ENCODE peak calls at places on chromosomes 1 and 21, in nine cellular contexts. One of them, this sample, is unnamed.

GRCh38 chr21:33840771-33841170 is 74.8 kb downstream of the ATP5PO start:
- DNase-seq in HL-60: no peak
- DNase-seq in vagina: no peak
- DNase-seq in spleen: no peak
- DNase-seq in GM12891: no peak
- DNase-seq in breast epithelium: no peak
- DNase-seq in upper lobe of left lung: no peak
- DNase-seq in stomach: no peak
- DNase-seq in transverse colon: no peak
- DNase-seq in this sample: no peak

GRCh38 chr1:46370214-46370633 is 23.9 kb upstream of the FAAH start:
- DNase-seq in stomach: peak; percentile 68
- DNase-seq in vagina: no peak
- DNase-seq in transverse colon: no peak
- DNase-seq in breast epithelium: no peak
- DNase-seq in HL-60: peak; percentile 29
- DNase-seq in spleen: no peak
- DNase-seq in upper lobe of left lung: no peak
- DNase-seq in GM12891: peak; percentile 27
- DNase-seq in this sample: peak; percentile 37

GRCh38 chr1:53614231-53615021 is 124.5 kb downstream of the GLIS1 start:
- DNase-seq in HL-60: no peak
- DNase-seq in spleen: peak; percentile 41
- DNase-seq in breast epithelium: no peak
- DNase-seq in transverse colon: peak; percentile 3
- DNase-seq in GM12891: no peak
- DNase-seq in stomach: peak; percentile 17
- DNase-seq in upper lobe of left lung: peak; percentile 2
- DNase-seq in vagina: peak; percentile 93
- DNase-seq in this sample: no peak

GRCh38 chr1:231806623-231807470 is 180.3 kb downstream of the DISC1 start:
- DNase-seq in upper lobe of left lung: peak; percentile 62
- DNase-seq in spleen: peak; percentile 86
- DNase-seq in GM12891: peak; percentile 49
- DNase-seq in stomach: peak; percentile 33
- DNase-seq in breast epithelium: peak; percentile 28
- DNase-seq in HL-60: peak; percentile 59
- DNase-seq in vagina: no peak
- DNase-seq in transverse colon: peak; percentile 54
- DNase-seq in this sample: no peak

GRCh38 chr1:81583878-81584277 is 216.9 kb upstream of the ADGRL2 start:
- DNase-seq in spleen: no peak
- DNase-seq in transverse colon: no peak
- DNase-seq in HL-60: no peak
- DNase-seq in vagina: no peak
- DNase-seq in upper lobe of left lung: no peak
- DNase-seq in stomach: no peak
- DNase-seq in breast epithelium: no peak
- DNase-seq in GM12891: no peak
- DNase-seq in this sample: no peak

GRCh38 chr21:34834852-34835501 is 166.2 kb downstream of the CLIC6 start:
- DNase-seq in GM12891: no peak
- DNase-seq in spleen: no peak
- DNase-seq in upper lobe of left lung: no peak
- DNase-seq in transverse colon: no peak
- DNase-seq in vagina: no peak
- DNase-seq in stomach: no peak
- DNase-seq in HL-60: no peak
- DNase-seq in breast epithelium: no peak
- DNase-seq in this sample: no peak

GRCh38 chr21:29827236-29827635 is 112.6 kb downstream of the GRIK1 start:
- DNase-seq in upper lobe of left lung: no peak
- DNase-seq in transverse colon: no peak
- DNase-seq in GM12891: no peak
- DNase-seq in breast epithelium: no peak
- DNase-seq in vagina: no peak
- DNase-seq in HL-60: no peak
- DNase-seq in spleen: no peak
- DNase-seq in stomach: no peak
- DNase-seq in this sample: no peak

GRCh38 chr1:17199267-17200044 is 5.5 kb upstream of the PADI1 start:
- DNase-seq in upper lobe of left lung: no peak
- DNase-seq in vagina: peak; percentile 85
- DNase-seq in transverse colon: no peak
- DNase-seq in HL-60: no peak
- DNase-seq in spleen: peak; percentile 53
- DNase-seq in stomach: no peak
- DNase-seq in breast epithelium: no peak
- DNase-seq in GM12891: no peak
- DNase-seq in this sample: no peak

GRCh38 chr1:118123436-118123835 is 61.6 kb downstream of the SPAG17 start:
- DNase-seq in vagina: no peak
- DNase-seq in spleen: no peak
- DNase-seq in breast epithelium: no peak
- DNase-seq in stomach: no peak
- DNase-seq in HL-60: no peak
- DNase-seq in GM12891: no peak
- DNase-seq in transverse colon: no peak
- DNase-seq in upper lobe of left lung: no peak
- DNase-seq in this sample: no peak

GRCh38 chr1:23341829-23342697 is 2.0 kb downstream of the HNRNPR start:
- DNase-seq in GM12891: no peak
- DNase-seq in HL-60: no peak
- DNase-seq in upper lobe of left lung: no peak
- DNase-seq in spleen: no peak
- DNase-seq in vagina: no peak
- DNase-seq in stomach: no peak
- DNase-seq in transverse colon: no peak
- DNase-seq in breast epithelium: no peak
- DNase-seq in this sample: no peak

GRCh38 chr1:156848461-156849150 is 10.3 kb downstream of the INSRR start:
- DNase-seq in breast epithelium: peak; percentile 37
- DNase-seq in upper lobe of left lung: peak; percentile 67
- DNase-seq in stomach: peak; percentile 73
- DNase-seq in HL-60: no peak
- DNase-seq in vagina: no peak
- DNase-seq in GM12891: no peak
- DNase-seq in transverse colon: peak; percentile 65
- DNase-seq in spleen: peak; percentile 86
- DNase-seq in this sample: no peak

GRCh38 chr1:39195166-39196111 is 9.1 kb upstream of the MACF1 start:
- DNase-seq in upper lobe of left lung: no peak
- DNase-seq in stomach: no peak
- DNase-seq in GM12891: no peak
- DNase-seq in breast epithelium: no peak
- DNase-seq in spleen: no peak
- DNase-seq in HL-60: peak; percentile 29
- DNase-seq in transverse colon: no peak
- DNase-seq in vagina: no peak
- DNase-seq in this sample: no peak

GRCh38 chr1:218171302-218171893 is 113.7 kb upstream of the RRP15 start:
- DNase-seq in stomach: no peak
- DNase-seq in HL-60: no peak
- DNase-seq in GM12891: no peak
- DNase-seq in upper lobe of left lung: no peak
- DNase-seq in vagina: no peak
- DNase-seq in transverse colon: no peak
- DNase-seq in breast epithelium: no peak
- DNase-seq in spleen: no peak
- DNase-seq in this sample: no peak

GRCh38 chr21:36806103-36806502 is 107.2 kb downstream of the SIM2 start:
- DNase-seq in GM12891: no peak
- DNase-seq in breast epithelium: no peak
- DNase-seq in stomach: no peak
- DNase-seq in transverse colon: no peak
- DNase-seq in vagina: no peak
- DNase-seq in HL-60: no peak
- DNase-seq in upper lobe of left lung: no peak
- DNase-seq in spleen: no peak
- DNase-seq in this sample: no peak

GRCh38 chr1:88462481-88463261 is 221.4 kb upstream of the PKN2 start:
- DNase-seq in stomach: no peak
- DNase-seq in vagina: no peak
- DNase-seq in GM12891: no peak
- DNase-seq in upper lobe of left lung: no peak
- DNase-seq in breast epithelium: no peak
- DNase-seq in HL-60: no peak
- DNase-seq in spleen: no peak
- DNase-seq in transverse colon: no peak
- DNase-seq in this sample: no peak

GRCh38 chr1:231160851-231161710 is 777 bp upstream of the TRIM67 start:
- DNase-seq in stomach: no peak
- DNase-seq in transverse colon: no peak
- DNase-seq in GM12891: no peak
- DNase-seq in HL-60: no peak
- DNase-seq in breast epithelium: no peak
- DNase-seq in spleen: no peak
- DNase-seq in vagina: no peak
- DNase-seq in upper lobe of left lung: no peak
- DNase-seq in this sample: no peak

GRCh38 chr1:234770031-234770795 is 160.2 kb upstream of the IRF2BP2 start:
- DNase-seq in stomach: no peak
- DNase-seq in HL-60: no peak
- DNase-seq in breast epithelium: no peak
- DNase-seq in upper lobe of left lung: no peak
- DNase-seq in spleen: no peak
- DNase-seq in transverse colon: no peak
- DNase-seq in vagina: no peak
- DNase-seq in GM12891: no peak
- DNase-seq in this sample: no peak
- TF ChIP-seq POLR2AphosphoS5 in stomach: no peak
- TF ChIP-seq POLR2AphosphoS5 in HL-60: no peak
- TF ChIP-seq POLR2AphosphoS5 in breast epithelium: no peak
- TF ChIP-seq POLR2AphosphoS5 in upper lobe of left lung: no peak
- TF ChIP-seq POLR2AphosphoS5 in spleen: no peak
- TF ChIP-seq POLR2AphosphoS5 in transverse colon: no peak
- TF ChIP-seq POLR2AphosphoS5 in vagina: no peak
- TF ChIP-seq POLR2AphosphoS5 in GM12891: no peak
- TF ChIP-seq POLR2AphosphoS5 in this sample: no peak

DNA sequence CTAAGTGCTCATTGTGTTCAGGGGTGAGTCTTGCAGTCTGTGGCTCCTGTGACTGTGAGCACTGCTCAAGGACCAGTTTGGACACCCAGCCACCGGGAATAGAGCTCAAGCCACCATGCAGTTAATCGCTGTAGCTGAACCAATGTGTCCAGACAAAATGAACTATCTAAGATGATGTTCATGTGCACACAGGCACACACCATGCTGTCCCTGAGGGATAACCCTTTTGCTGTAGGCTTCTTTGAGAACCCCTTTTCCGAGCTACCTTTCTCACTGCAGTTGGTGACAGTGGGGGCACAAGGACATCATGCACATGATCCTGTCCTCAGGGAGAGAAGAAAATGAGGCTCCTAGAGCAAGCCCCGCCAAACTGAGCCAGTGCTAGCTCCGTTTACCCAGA is 50.6 kb upstream of the CTBS start:
- DNase-seq in upper lobe of left lung: no peak
- DNase-seq in transverse colon: no peak
- DNase-seq in GM12891: no peak
- DNase-seq in vagina: no peak
- DNase-seq in HL-60: no peak
- DNase-seq in spleen: no peak
- DNase-seq in breast epithelium: no peak
- DNase-seq in stomach: no peak
- DNase-seq in this sample: no peak
- TF ChIP-seq POLR2AphosphoS5 in upper lobe of left lung: no peak
- TF ChIP-seq POLR2AphosphoS5 in transverse colon: no peak
- TF ChIP-seq POLR2AphosphoS5 in GM12891: no peak
- TF ChIP-seq POLR2AphosphoS5 in vagina: no peak
- TF ChIP-seq POLR2AphosphoS5 in HL-60: no peak
- TF ChIP-seq POLR2AphosphoS5 in spleen: no peak
- TF ChIP-seq POLR2AphosphoS5 in breast epithelium: no peak
- TF ChIP-seq POLR2AphosphoS5 in stomach: no peak
- TF ChIP-seq POLR2AphosphoS5 in this sample: no peak

GRCh38 chr21:40049031-40049958 is 182.1 kb downstream of the PCP4 start:
- DNase-seq in vagina: no peak
- DNase-seq in upper lobe of left lung: no peak
- DNase-seq in breast epithelium: no peak
- DNase-seq in stomach: no peak
- DNase-seq in GM12891: no peak
- DNase-seq in HL-60: no peak
- DNase-seq in transverse colon: peak; percentile 14
- DNase-seq in spleen: no peak
- DNase-seq in this sample: no peak

GRCh38 chr21:40049959-40050290 is 182.7 kb downstream of the PCP4 start:
- DNase-seq in HL-60: no peak
- DNase-seq in GM12891: no peak
- DNase-seq in upper lobe of left lung: no peak
- DNase-seq in transverse colon: no peak
- DNase-seq in breast epithelium: no peak
- DNase-seq in spleen: no peak
- DNase-seq in vagina: no peak
- DNase-seq in stomach: no peak
- DNase-seq in this sample: no peak

GRCh38 chr21:40051801-40052200 is 184.6 kb downstream of the PCP4 start:
- DNase-seq in spleen: no peak
- DNase-seq in upper lobe of left lung: no peak
- DNase-seq in vagina: no peak
- DNase-seq in stomach: no peak
- DNase-seq in breast epithelium: no peak
- DNase-seq in HL-60: no peak
- DNase-seq in GM12891: no peak
- DNase-seq in transverse colon: no peak
- DNase-seq in this sample: no peak

GRCh38 chr21:40047211-40047610 is 180.0 kb downstream of the PCP4 start:
- DNase-seq in GM12891: no peak
- DNase-seq in stomach: no peak
- DNase-seq in HL-60: no peak
- DNase-seq in upper lobe of left lung: no peak
- DNase-seq in transverse colon: no peak
- DNase-seq in breast epithelium: no peak
- DNase-seq in vagina: no peak
- DNase-seq in spleen: no peak
- DNase-seq in this sample: no peak

GRCh38 chr21:40047993-40048730 is 180.9 kb downstream of the PCP4 start:
- DNase-seq in spleen: no peak
- DNase-seq in stomach: no peak
- DNase-seq in GM12891: no peak
- DNase-seq in upper lobe of left lung: no peak
- DNase-seq in HL-60: no peak
- DNase-seq in transverse colon: no peak
- DNase-seq in breast epithelium: peak; percentile 41
- DNase-seq in vagina: no peak
- DNase-seq in this sample: no peak
- TF ChIP-seq POLR2AphosphoS5 in spleen: no peak
- TF ChIP-seq POLR2AphosphoS5 in stomach: peak; percentile 74
- TF ChIP-seq POLR2AphosphoS5 in GM12891: no peak
- TF ChIP-seq POLR2AphosphoS5 in upper lobe of left lung: no peak
- TF ChIP-seq POLR2AphosphoS5 in HL-60: no peak
- TF ChIP-seq POLR2AphosphoS5 in transverse colon: peak; percentile 19
- TF ChIP-seq POLR2AphosphoS5 in breast epithelium: no peak
- TF ChIP-seq POLR2AphosphoS5 in vagina: no peak
- TF ChIP-seq POLR2AphosphoS5 in this sample: no peak

GRCh38 chr1:56461158-56462127 is 117.9 kb downstream of the PLPP3 start:
- DNase-seq in transverse colon: no peak
- DNase-seq in GM12891: no peak
- DNase-seq in vagina: no peak
- DNase-seq in upper lobe of left lung: no peak
- DNase-seq in breast epithelium: no peak
- DNase-seq in stomach: no peak
- DNase-seq in spleen: no peak
- DNase-seq in HL-60: no peak
- DNase-seq in this sample: no peak
- TF ChIP-seq POLR2AphosphoS5 in transverse colon: no peak
- TF ChIP-seq POLR2AphosphoS5 in GM12891: no peak
- TF ChIP-seq POLR2AphosphoS5 in vagina: no peak
- TF ChIP-seq POLR2AphosphoS5 in upper lobe of left lung: no peak
- TF ChIP-seq POLR2AphosphoS5 in breast epithelium: no peak
- TF ChIP-seq POLR2AphosphoS5 in stomach: no peak
- TF ChIP-seq POLR2AphosphoS5 in spleen: no peak
- TF ChIP-seq POLR2AphosphoS5 in HL-60: no peak
- TF ChIP-seq POLR2AphosphoS5 in this sample: no peak

GRCh38 chr1:150009604-150010387 is 730 bp downstream of the OTUD7B start:
- DNase-seq in GM12891: no peak
- DNase-seq in breast epithelium: peak; percentile 37
- DNase-seq in transverse colon: peak; percentile 36
- DNase-seq in HL-60: no peak
- DNase-seq in stomach: peak; percentile 43
- DNase-seq in upper lobe of left lung: peak; percentile 59
- DNase-seq in spleen: no peak
- DNase-seq in vagina: no peak
- DNase-seq in this sample: no peak
- TF ChIP-seq POLR2AphosphoS5 in GM12891: no peak
- TF ChIP-seq POLR2AphosphoS5 in breast epithelium: no peak
- TF ChIP-seq POLR2AphosphoS5 in transverse colon: no peak
- TF ChIP-seq POLR2AphosphoS5 in HL-60: no peak
- TF ChIP-seq POLR2AphosphoS5 in stomach: peak; percentile 26
- TF ChIP-seq POLR2AphosphoS5 in upper lobe of left lung: peak; percentile 6
- TF ChIP-seq POLR2AphosphoS5 in spleen: no peak
- TF ChIP-seq POLR2AphosphoS5 in vagina: peak; percentile 75
- TF ChIP-seq POLR2AphosphoS5 in this sample: no peak